ENCODE peak calls at places on chromosome 12, in ten cellular contexts. S is CD8-positive, alpha-beta memory T cell; W is GM12865; N is right cardiac atrium; I is DND-41; X is WERI-Rb-1; Q is cardiac fibroblast; B is bronchial epithelial cell; H is aorta; E is ascending aorta. F is an unnamed sample.

GRCh38 chr12:7107181-7108041 is 1.6 kb downstream of the C1RL start:
- DNase-seq in S (peak), W (peak), N (no peak), I (no peak), X (no peak), Q (peak), B (peak), H (no peak), E (no peak), F (no peak)

GRCh38 chr12:32332446-32332845 is 66.9 kb upstream of the FGD4 start:
- DNase-seq in S (no peak), W (no peak), N (no peak), I (no peak), X (no peak), Q (no peak), B (no peak), H (no peak), E (no peak), F (no peak)

GRCh38 chr12:126907900-126908764 is 1358.8 kb upstream of the TMEM132C start:
- DNase-seq in S (no peak), W (no peak), N (no peak), I (peak), X (no peak), Q (no peak), B (no peak), H (no peak), E (no peak), F (no peak)

GRCh38 chr12:6228535-6229223 is 28.5 kb downstream of the CD9 start:
- DNase-seq in S (no peak), W (no peak), N (no peak), I (no peak), X (no peak), Q (no peak), B (no peak), H (peak), E (no peak), F (no peak)

GRCh38 chr12:89817501-89818226 is 109.0 kb upstream of the ATP2B1 start:
- DNase-seq in S (no peak), W (no peak), N (no peak), I (no peak), X (no peak), Q (no peak), B (peak), H (no peak), E (no peak), F (no peak)

GRCh38 chr12:80707830-80708534 is 548 bp downstream of the MYF6 start:
- DNase-seq in S (no peak), W (peak), N (no peak), I (no peak), X (no peak), Q (no peak), B (no peak), H (no peak), E (no peak), F (no peak)

GRCh38 chr12:112900298-112901145 is 6.2 kb upstream of the OAS1 start:
- DNase-seq in S (peak), W (peak), N (no peak), I (peak), X (peak), Q (peak), B (peak), H (no peak), E (no peak), F (peak)

GRCh38 chr12:6921996-6922935 is 5.5 kb upstream of the ATN1 start:
- DNase-seq in S (no peak), W (peak), N (no peak), I (no peak), X (no peak), Q (no peak), B (no peak), H (peak), E (no peak), F (no peak)

GRCh38 chr12:86777335-86777734 is 521.1 kb upstream of the MGAT4C start:
- DNase-seq in S (no peak), W (no peak), N (peak), I (no peak), X (no peak), Q (no peak), B (peak), H (no peak), E (no peak), F (no peak)

GRCh38 chr12:57203201-57203600 is 13.4 kb upstream of the NXPH4 start:
- DNase-seq in S (no peak), W (no peak), N (no peak), I (no peak), X (no peak), Q (no peak), B (no peak), H (no peak), E (no peak), F (no peak)

GRCh38 chr12:84070311-84070710 is 842.3 kb downstream of the SLC6A15 start:
- DNase-seq in S (no peak), W (no peak), N (no peak), I (no peak), X (no peak), Q (peak), B (no peak), H (peak), E (no peak), F (no peak)

GRCh38 chr12:6430124-6430989 is 14.4 kb upstream of the CD27 start:
- DNase-seq in S (no peak), W (peak), N (peak), I (no peak), X (no peak), Q (peak), B (peak), H (peak), E (peak), F (no peak)

GRCh38 chr12:50934981-50935807 is 17.1 kb upstream of the HIGD1C start:
- DNase-seq in S (no peak), W (no peak), N (no peak), I (no peak), X (no peak), Q (peak), B (peak), H (no peak), E (no peak), F (no peak)

GRCh38 chr12:14904854-14905253 is 19.2 kb upstream of the MGP start:
- DNase-seq in S (no peak), W (no peak), N (no peak), I (no peak), X (no peak), Q (no peak), B (no peak), H (no peak), E (no peak), F (no peak)

GRCh38 chr12:111715242-111715641 is 29.4 kb downstream of the ACAD10 start:
- DNase-seq in S (no peak), W (no peak), N (peak), I (no peak), X (no peak), Q (no peak), B (no peak), H (no peak), E (no peak), F (no peak)

DNA sequence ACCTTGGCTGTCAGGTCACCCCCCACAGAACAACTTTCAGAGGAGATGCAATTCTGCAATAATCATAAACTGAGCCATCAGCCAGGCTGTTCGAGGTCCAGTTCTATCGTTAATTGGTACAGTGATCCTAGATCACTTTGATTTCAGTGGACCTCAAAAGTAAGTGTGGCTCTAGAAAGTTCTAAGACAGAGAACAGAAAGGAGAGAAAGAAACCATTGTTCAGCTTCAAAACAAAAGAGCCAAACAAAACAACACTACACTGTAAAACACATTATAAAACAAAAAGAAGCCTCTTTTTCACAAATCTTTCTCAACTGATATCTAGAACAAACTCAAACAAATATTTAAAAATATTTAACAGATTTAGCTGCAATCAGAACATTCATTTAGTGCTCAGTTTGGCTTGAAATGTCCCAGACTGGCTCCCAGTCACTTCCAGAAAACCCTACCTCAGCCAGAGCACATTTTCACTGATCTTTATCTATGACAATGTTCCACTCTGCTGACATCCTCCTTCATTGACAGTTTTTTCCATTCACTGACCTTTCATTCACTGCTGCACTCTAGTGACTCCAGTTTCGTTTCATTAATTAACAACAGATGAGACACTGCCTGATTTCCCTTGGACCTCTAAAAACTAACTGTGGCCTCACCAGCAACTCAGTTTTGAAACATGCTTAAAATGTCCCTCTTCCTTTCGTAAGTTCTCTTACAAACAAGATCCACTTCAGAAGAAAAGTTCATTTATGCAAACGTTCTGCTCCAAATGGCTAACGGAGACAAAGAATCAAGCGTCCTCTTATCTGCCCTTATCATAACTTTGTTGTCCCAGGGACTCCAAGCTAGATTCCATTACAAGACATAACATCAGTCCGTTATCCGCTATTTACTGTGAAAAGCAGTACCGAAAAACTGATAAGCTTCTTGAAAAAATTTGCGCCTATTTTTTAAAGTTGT is 56.8 kb downstream of the DUSP16 start:
- DNase-seq in S (no peak), W (peak), N (no peak), I (no peak), X (no peak), Q (peak), B (no peak), H (no peak), E (no peak), F (no peak)
- H3K4me3 ChIP-seq in S (no peak), W (peak), N (peak), I (no peak), X (no peak), Q (peak), B (no peak), H (no peak), E (peak), F (peak)

GRCh38 chr12:98373019-98373554 is 142.3 kb upstream of the TMPO start:
- DNase-seq in S (no peak), W (peak), N (no peak), I (no peak), X (no peak), Q (peak), B (peak), H (no peak), E (no peak), F (peak)

GRCh38 chr12:98370976-98371375 is 144.4 kb upstream of the TMPO start:
- DNase-seq in S (no peak), W (no peak), N (no peak), I (no peak), X (no peak), Q (no peak), B (no peak), H (no peak), E (no peak), F (no peak)

GRCh38 chr12:98371419-98371818 is 144.0 kb upstream of the TMPO start:
- DNase-seq in S (no peak), W (no peak), N (no peak), I (no peak), X (no peak), Q (peak), B (no peak), H (no peak), E (no peak), F (no peak)

GRCh38 chr12:98372340-98373018 is 142.9 kb upstream of the TMPO start:
- DNase-seq in S (no peak), W (no peak), N (no peak), I (no peak), X (no peak), Q (no peak), B (no peak), H (no peak), E (no peak), F (no peak)

DNA sequence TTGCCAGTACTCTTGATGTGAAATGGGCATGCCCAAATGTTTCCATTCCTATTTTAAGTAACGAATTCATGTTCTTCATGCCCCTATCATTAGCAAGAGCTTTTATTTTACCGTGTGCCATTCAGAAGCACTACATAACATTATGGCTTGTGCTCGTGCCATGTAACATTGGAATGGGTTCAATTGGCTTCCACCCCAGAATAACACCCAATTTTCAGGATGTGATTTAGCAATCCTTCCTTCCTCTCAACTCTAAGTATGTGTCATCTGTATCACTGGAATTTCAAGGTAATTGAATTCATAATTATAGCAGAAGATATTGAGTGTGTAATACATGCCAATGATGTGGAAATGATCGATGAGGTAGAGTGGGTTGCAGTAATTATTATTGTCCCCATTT is 145.8 kb upstream of the TMPO start:
- DNase-seq in S (no peak), W (no peak), N (no peak), I (no peak), X (no peak), Q (peak), B (peak), H (no peak), E (no peak), F (no peak)
- H3K4me3 ChIP-seq in S (no peak), W (no peak), N (no peak), I (no peak), X (no peak), Q (no peak), B (no peak), H (no peak), E (no peak), F (no peak)

GRCh38 chr12:118102609-118103008 is 1.2 kb downstream of the VSIG10 start:
- DNase-seq in S (no peak), W (no peak), N (no peak), I (no peak), X (no peak), Q (no peak), B (no peak), H (no peak), E (no peak), F (no peak)
- H3K4me3 ChIP-seq in S (no peak), W (peak), N (peak), I (peak), X (peak), Q (peak), B (peak), H (no peak), E (peak), F (no peak)

GRCh38 chr12:95789126-95790024 is 1.2 kb downstream of the NTN4 start:
- DNase-seq in S (no peak), W (no peak), N (peak), I (no peak), X (no peak), Q (peak), B (no peak), H (peak), E (no peak), F (no peak)

GRCh38 chr12:95788637-95789036 is 1.9 kb downstream of the NTN4 start:
- DNase-seq in S (no peak), W (no peak), N (no peak), I (no peak), X (no peak), Q (peak), B (peak), H (no peak), E (no peak), F (no peak)

GRCh38 chr12:95790025-95790911 is at the start of gene NTN4:
- DNase-seq in S (peak), W (peak), N (peak), I (peak), X (peak), Q (peak), B (no peak), H (peak), E (no peak), F (no peak)

GRCh38 chr12:95787274-95787814 is 3.2 kb downstream of the NTN4 start:
- DNase-seq in S (no peak), W (no peak), N (no peak), I (no peak), X (no peak), Q (no peak), B (no peak), H (no peak), E (no peak), F (no peak)

GRCh38 chr12:95790912-95791849 is 617 bp upstream of the NTN4 start:
- DNase-seq in S (peak), W (no peak), N (peak), I (no peak), X (peak), Q (peak), B (peak), H (no peak), E (no peak), F (no peak)
- H3K4me3 ChIP-seq in S (no peak), W (no peak), N (peak), I (peak), X (peak), Q (peak), B (peak), H (peak), E (peak), F (no peak)

GRCh38 chr12:116765271-116765670 is 27.2 kb downstream of the RNFT2 start:
- DNase-seq in S (no peak), W (no peak), N (no peak), I (no peak), X (no peak), Q (no peak), B (no peak), H (no peak), E (no peak), F (no peak)

GRCh38 chr12:116771651-116772050 is 33.5 kb downstream of the RNFT2 start:
- DNase-seq in S (no peak), W (no peak), N (no peak), I (no peak), X (no peak), Q (peak), B (peak), H (no peak), E (no peak), F (no peak)

GRCh38 chr12:116766746-116767145 is 28.6 kb downstream of the RNFT2 start:
- DNase-seq in S (no peak), W (no peak), N (no peak), I (no peak), X (no peak), Q (no peak), B (no peak), H (no peak), E (no peak), F (no peak)

GRCh38 chr12:116761499-116761898 is 23.4 kb downstream of the RNFT2 start:
- DNase-seq in S (no peak), W (no peak), N (no peak), I (no peak), X (no peak), Q (no peak), B (no peak), H (no peak), E (no peak), F (no peak)

DNA sequence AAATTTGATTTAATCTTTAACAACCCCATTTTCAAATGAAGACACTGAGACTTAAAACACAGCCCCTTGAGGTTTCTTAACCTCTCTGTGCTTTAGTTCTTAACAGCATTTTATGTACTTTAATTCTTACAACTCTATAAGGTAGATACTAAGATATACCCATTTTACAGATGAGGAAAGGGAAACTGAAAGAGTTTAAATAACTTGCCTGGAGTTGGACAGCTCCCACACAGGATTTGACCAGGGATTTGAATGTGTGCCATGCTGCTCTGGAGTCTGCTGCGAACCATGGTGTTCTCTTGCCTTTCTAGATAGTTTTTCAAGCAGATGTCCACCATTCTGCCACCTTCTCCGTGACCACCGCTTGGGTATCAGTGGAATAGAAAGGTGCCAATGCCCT is 28.2 kb downstream of the RNFT2 start:
- DNase-seq in S (no peak), W (no peak), N (no peak), I (no peak), X (no peak), Q (no peak), B (no peak), H (no peak), E (no peak), F (no peak)
- H3K4me3 ChIP-seq in S (no peak), W (no peak), N (no peak), I (no peak), X (no peak), Q (no peak), B (no peak), H (no peak), E (no peak), F (no peak)

GRCh38 chr12:121989951-121990647 is 31.6 kb upstream of the BCL7A start:
- DNase-seq in S (no peak), W (no peak), N (no peak), I (no peak), X (no peak), Q (no peak), B (no peak), H (no peak), E (no peak), F (no peak)

GRCh38 chr12:121986494-121987245 is 35.0 kb upstream of the BCL7A start:
- DNase-seq in S (no peak), W (no peak), N (no peak), I (no peak), X (no peak), Q (no peak), B (no peak), H (no peak), E (no peak), F (no peak)

GRCh38 chr12:121989266-121989950 is 32.3 kb upstream of the BCL7A start:
- DNase-seq in S (no peak), W (no peak), N (no peak), I (no peak), X (no peak), Q (no peak), B (no peak), H (no peak), E (no peak), F (no peak)

GRCh38 chr12:121992059-121992879 is 29.4 kb upstream of the BCL7A start:
- DNase-seq in S (peak), W (peak), N (peak), I (no peak), X (no peak), Q (peak), B (peak), H (no peak), E (no peak), F (no peak)

GRCh38 chr12:121990692-121991603 is 30.7 kb upstream of the BCL7A start:
- DNase-seq in S (no peak), W (peak), N (no peak), I (no peak), X (no peak), Q (peak), B (peak), H (no peak), E (no peak), F (no peak)
- H3K4me3 ChIP-seq in S (no peak), W (no peak), N (no peak), I (no peak), X (no peak), Q (no peak), B (no peak), H (no peak), E (no peak), F (no peak)

GRCh38 chr12:65758401-65758800 is 65.9 kb upstream of the HMGA2 start:
- DNase-seq in S (no peak), W (peak), N (no peak), I (no peak), X (no peak), Q (no peak), B (no peak), H (no peak), E (no peak), F (no peak)
- H3K4me3 ChIP-seq in S (no peak), W (no peak), N (no peak), I (no peak), X (no peak), Q (no peak), B (no peak), H (no peak), E (no peak), F (no peak)

DNA sequence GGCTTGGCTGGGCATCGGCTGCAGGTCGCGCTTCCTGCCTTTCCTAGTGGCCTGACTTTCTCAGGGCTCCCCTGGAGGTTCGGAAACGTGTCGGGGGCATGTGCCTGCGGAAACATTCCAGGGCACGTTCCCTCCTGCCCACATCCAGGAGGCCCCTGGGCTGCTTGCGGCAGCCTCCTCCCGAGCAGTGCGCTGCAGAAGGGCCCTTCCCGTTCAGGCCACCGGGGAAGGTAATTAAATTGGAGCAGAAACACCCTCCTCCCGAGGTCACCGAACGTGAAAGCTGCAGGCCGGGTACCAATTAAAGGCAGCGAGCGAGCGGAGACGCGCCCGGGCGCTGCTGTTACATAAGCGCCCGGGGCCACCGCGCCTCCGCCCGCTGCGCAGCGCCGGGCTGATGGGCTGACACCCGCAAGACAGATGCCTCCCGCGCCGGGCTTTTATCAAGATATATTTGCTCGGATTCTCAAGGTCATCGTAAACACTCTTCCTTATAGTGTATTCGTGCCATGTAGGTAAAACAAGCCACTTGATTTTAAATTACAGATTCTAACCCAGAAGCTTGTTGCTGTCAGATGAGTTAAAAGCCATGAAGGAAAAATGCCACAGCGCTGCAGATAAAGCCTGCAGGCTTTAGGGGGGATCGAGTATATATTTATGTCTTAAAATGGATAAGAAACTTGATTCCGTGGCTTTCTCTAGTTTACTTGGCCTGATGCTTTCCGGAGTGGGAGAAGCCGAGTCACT is 31.4 kb downstream of the SSPN start:
- DNase-seq in S (no peak), W (no peak), N (peak), I (no peak), X (no peak), Q (peak), B (peak), H (no peak), E (no peak), F (no peak)
- H3K4me3 ChIP-seq in S (no peak), W (no peak), N (peak), I (no peak), X (no peak), Q (peak), B (peak), H (peak), E (peak), F (no peak)

F was measured in CD4-positive, CD25-positive, alpha-beta regulatory T cell.